ENCODE peak calls at places on chromosome 6, in ten cellular contexts. One of them, this sample, is unnamed.

GRCh38 chr6:90403489-90404381 is 107.1 kb upstream of the BACH2 start:
- DNase-seq in CD8-positive, alpha-beta T cell: no peak
- DNase-seq in brain microvascular endothelial cell: peak
- DNase-seq in epithelial cell of proximal tubule: no peak
- DNase-seq in foreskin fibroblast: peak
- DNase-seq in thyroid gland: no peak
- DNase-seq in BJ: peak
- DNase-seq in astrocyte of the spinal cord: peak
- DNase-seq in left ventricle myocardium inferior: peak
- DNase-seq in AG10803: peak
- DNase-seq in this sample: peak

GRCh38 chr6:125099211-125100017 is 54.2 kb upstream of the TPD52L1 start:
- DNase-seq in CD8-positive, alpha-beta T cell: no peak
- DNase-seq in brain microvascular endothelial cell: peak
- DNase-seq in epithelial cell of proximal tubule: no peak
- DNase-seq in foreskin fibroblast: peak
- DNase-seq in thyroid gland: peak
- DNase-seq in BJ: no peak
- DNase-seq in astrocyte of the spinal cord: peak
- DNase-seq in left ventricle myocardium inferior: peak
- DNase-seq in AG10803: peak
- DNase-seq in this sample: peak

GRCh38 chr6:91149914-91150674 is 563.2 kb upstream of the MAP3K7 start:
- DNase-seq in CD8-positive, alpha-beta T cell: no peak
- DNase-seq in brain microvascular endothelial cell: no peak
- DNase-seq in epithelial cell of proximal tubule: peak
- DNase-seq in foreskin fibroblast: no peak
- DNase-seq in thyroid gland: no peak
- DNase-seq in BJ: no peak
- DNase-seq in astrocyte of the spinal cord: peak
- DNase-seq in left ventricle myocardium inferior: no peak
- DNase-seq in AG10803: no peak
- DNase-seq in this sample: peak

GRCh38 chr6:133131621-133132020 is 109.5 kb upstream of the EYA4 start:
- DNase-seq in CD8-positive, alpha-beta T cell: no peak
- DNase-seq in brain microvascular endothelial cell: no peak
- DNase-seq in epithelial cell of proximal tubule: no peak
- DNase-seq in foreskin fibroblast: peak
- DNase-seq in thyroid gland: no peak
- DNase-seq in BJ: no peak
- DNase-seq in astrocyte of the spinal cord: no peak
- DNase-seq in left ventricle myocardium inferior: no peak
- DNase-seq in AG10803: no peak
- DNase-seq in this sample: no peak

GRCh38 chr6:4545929-4546328 is 230.3 kb upstream of the CDYL start:
- DNase-seq in CD8-positive, alpha-beta T cell: no peak
- DNase-seq in brain microvascular endothelial cell: no peak
- DNase-seq in epithelial cell of proximal tubule: no peak
- DNase-seq in foreskin fibroblast: no peak
- DNase-seq in thyroid gland: no peak
- DNase-seq in BJ: no peak
- DNase-seq in astrocyte of the spinal cord: no peak
- DNase-seq in left ventricle myocardium inferior: no peak
- DNase-seq in AG10803: no peak
- DNase-seq in this sample: no peak

GRCh38 chr6:157597461-157598312 is 216.7 kb downstream of the ZDHHC14 start:
- DNase-seq in CD8-positive, alpha-beta T cell: peak
- DNase-seq in brain microvascular endothelial cell: peak
- DNase-seq in epithelial cell of proximal tubule: no peak
- DNase-seq in foreskin fibroblast: peak
- DNase-seq in thyroid gland: peak
- DNase-seq in BJ: no peak
- DNase-seq in astrocyte of the spinal cord: peak
- DNase-seq in left ventricle myocardium inferior: peak
- DNase-seq in AG10803: peak
- DNase-seq in this sample: peak

GRCh38 chr6:80488190-80488589 is 381.7 kb downstream of the BCKDHB start:
- DNase-seq in CD8-positive, alpha-beta T cell: no peak
- DNase-seq in brain microvascular endothelial cell: no peak
- DNase-seq in epithelial cell of proximal tubule: no peak
- DNase-seq in foreskin fibroblast: no peak
- DNase-seq in thyroid gland: no peak
- DNase-seq in BJ: no peak
- DNase-seq in astrocyte of the spinal cord: no peak
- DNase-seq in left ventricle myocardium inferior: no peak
- DNase-seq in AG10803: no peak
- DNase-seq in this sample: no peak

GRCh38 chr6:2028457-2029038 is 216.9 kb downstream of the GMDS start:
- DNase-seq in CD8-positive, alpha-beta T cell: no peak
- DNase-seq in brain microvascular endothelial cell: no peak
- DNase-seq in epithelial cell of proximal tubule: no peak
- DNase-seq in foreskin fibroblast: no peak
- DNase-seq in thyroid gland: no peak
- DNase-seq in BJ: no peak
- DNase-seq in astrocyte of the spinal cord: no peak
- DNase-seq in left ventricle myocardium inferior: no peak
- DNase-seq in AG10803: peak
- DNase-seq in this sample: no peak

GRCh38 chr6:42448391-42448790 is 3.3 kb downstream of the TRERF1 start:
- DNase-seq in CD8-positive, alpha-beta T cell: no peak
- DNase-seq in brain microvascular endothelial cell: no peak
- DNase-seq in epithelial cell of proximal tubule: no peak
- DNase-seq in foreskin fibroblast: no peak
- DNase-seq in thyroid gland: no peak
- DNase-seq in BJ: no peak
- DNase-seq in astrocyte of the spinal cord: no peak
- DNase-seq in left ventricle myocardium inferior: no peak
- DNase-seq in AG10803: no peak
- DNase-seq in this sample: peak

GRCh38 chr6:6588924-6589696 is 590 bp downstream of the LY86 start:
- DNase-seq in CD8-positive, alpha-beta T cell: no peak
- DNase-seq in brain microvascular endothelial cell: no peak
- DNase-seq in epithelial cell of proximal tubule: no peak
- DNase-seq in foreskin fibroblast: no peak
- DNase-seq in thyroid gland: no peak
- DNase-seq in BJ: no peak
- DNase-seq in astrocyte of the spinal cord: no peak
- DNase-seq in left ventricle myocardium inferior: no peak
- DNase-seq in AG10803: no peak
- DNase-seq in this sample: no peak
- H3K4me3 ChIP-seq in CD8-positive, alpha-beta T cell: peak
- H3K4me3 ChIP-seq in brain microvascular endothelial cell: no peak
- H3K4me3 ChIP-seq in epithelial cell of proximal tubule: no peak
- H3K4me3 ChIP-seq in foreskin fibroblast: no peak
- H3K4me3 ChIP-seq in thyroid gland: no peak
- H3K4me3 ChIP-seq in BJ: no peak
- H3K4me3 ChIP-seq in astrocyte of the spinal cord: no peak
- H3K4me3 ChIP-seq in left ventricle myocardium inferior: peak
- H3K4me3 ChIP-seq in AG10803: no peak
- H3K4me3 ChIP-seq in this sample: no peak

DNA sequence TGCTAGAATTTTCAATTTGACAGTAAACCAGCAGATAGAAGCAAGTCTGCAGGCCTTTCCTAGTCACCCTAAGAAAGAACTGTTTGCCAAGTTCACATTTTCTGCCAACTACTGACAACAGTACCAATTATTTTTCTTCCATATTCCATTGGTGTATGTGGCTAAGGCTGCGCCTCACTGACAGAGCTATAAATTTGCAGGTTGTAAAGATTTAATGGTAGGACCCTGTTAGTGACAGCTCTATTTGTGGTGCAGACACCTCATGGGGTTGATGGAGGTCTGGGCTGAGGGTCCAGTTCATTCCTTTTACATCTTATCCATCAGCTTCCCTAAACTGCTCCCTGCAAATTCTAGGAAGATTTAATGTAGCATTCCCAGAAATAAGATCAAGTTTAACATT is 228.5 kb downstream of the FRK start:
- DNase-seq in CD8-positive, alpha-beta T cell: no peak
- DNase-seq in brain microvascular endothelial cell: no peak
- DNase-seq in epithelial cell of proximal tubule: no peak
- DNase-seq in foreskin fibroblast: no peak
- DNase-seq in thyroid gland: no peak
- DNase-seq in BJ: no peak
- DNase-seq in astrocyte of the spinal cord: no peak
- DNase-seq in left ventricle myocardium inferior: no peak
- DNase-seq in AG10803: no peak
- DNase-seq in this sample: no peak
- TF ChIP-seq CTCF in CD8-positive, alpha-beta T cell: no peak
- TF ChIP-seq CTCF in brain microvascular endothelial cell: no peak
- TF ChIP-seq CTCF in epithelial cell of proximal tubule: no peak
- TF ChIP-seq CTCF in foreskin fibroblast: no peak
- TF ChIP-seq CTCF in thyroid gland: no peak
- TF ChIP-seq CTCF in BJ: no peak
- TF ChIP-seq CTCF in astrocyte of the spinal cord: no peak
- TF ChIP-seq CTCF in left ventricle myocardium inferior: no peak
- TF ChIP-seq CTCF in AG10803: no peak
- TF ChIP-seq CTCF in this sample: no peak

GRCh38 chr6:136550330-136551071 is at the start of gene MAP7:
- DNase-seq in CD8-positive, alpha-beta T cell: peak
- DNase-seq in brain microvascular endothelial cell: no peak
- DNase-seq in epithelial cell of proximal tubule: no peak
- DNase-seq in foreskin fibroblast: peak
- DNase-seq in thyroid gland: peak
- DNase-seq in BJ: no peak
- DNase-seq in astrocyte of the spinal cord: no peak
- DNase-seq in left ventricle myocardium inferior: peak
- DNase-seq in AG10803: peak
- DNase-seq in this sample: peak

GRCh38 chr6:136549359-136550044 is 720 bp downstream of the MAP7 start:
- DNase-seq in CD8-positive, alpha-beta T cell: no peak
- DNase-seq in brain microvascular endothelial cell: no peak
- DNase-seq in epithelial cell of proximal tubule: no peak
- DNase-seq in foreskin fibroblast: peak
- DNase-seq in thyroid gland: peak
- DNase-seq in BJ: no peak
- DNase-seq in astrocyte of the spinal cord: no peak
- DNase-seq in left ventricle myocardium inferior: no peak
- DNase-seq in AG10803: no peak
- DNase-seq in this sample: no peak

GRCh38 chr6:136552054-136552453 is 1.8 kb upstream of the MAP7 start:
- DNase-seq in CD8-positive, alpha-beta T cell: no peak
- DNase-seq in brain microvascular endothelial cell: no peak
- DNase-seq in epithelial cell of proximal tubule: no peak
- DNase-seq in foreskin fibroblast: no peak
- DNase-seq in thyroid gland: no peak
- DNase-seq in BJ: no peak
- DNase-seq in astrocyte of the spinal cord: no peak
- DNase-seq in left ventricle myocardium inferior: no peak
- DNase-seq in AG10803: no peak
- DNase-seq in this sample: no peak

GRCh38 chr6:136550045-136550329 is 235 bp downstream of the MAP7 start:
- DNase-seq in CD8-positive, alpha-beta T cell: no peak
- DNase-seq in brain microvascular endothelial cell: no peak
- DNase-seq in epithelial cell of proximal tubule: no peak
- DNase-seq in foreskin fibroblast: peak
- DNase-seq in thyroid gland: no peak
- DNase-seq in BJ: no peak
- DNase-seq in astrocyte of the spinal cord: no peak
- DNase-seq in left ventricle myocardium inferior: peak
- DNase-seq in AG10803: no peak
- DNase-seq in this sample: no peak

GRCh38 chr6:136551103-136551502 is 881 bp upstream of the MAP7 start:
- DNase-seq in CD8-positive, alpha-beta T cell: no peak
- DNase-seq in brain microvascular endothelial cell: no peak
- DNase-seq in epithelial cell of proximal tubule: no peak
- DNase-seq in foreskin fibroblast: no peak
- DNase-seq in thyroid gland: peak
- DNase-seq in BJ: no peak
- DNase-seq in astrocyte of the spinal cord: no peak
- DNase-seq in left ventricle myocardium inferior: no peak
- DNase-seq in AG10803: no peak
- DNase-seq in this sample: peak
- H3K4me3 ChIP-seq in CD8-positive, alpha-beta T cell: no peak
- H3K4me3 ChIP-seq in brain microvascular endothelial cell: no peak
- H3K4me3 ChIP-seq in epithelial cell of proximal tubule: peak
- H3K4me3 ChIP-seq in foreskin fibroblast: peak
- H3K4me3 ChIP-seq in thyroid gland: peak
- H3K4me3 ChIP-seq in BJ: no peak
- H3K4me3 ChIP-seq in astrocyte of the spinal cord: no peak
- H3K4me3 ChIP-seq in left ventricle myocardium inferior: peak
- H3K4me3 ChIP-seq in AG10803: no peak
- H3K4me3 ChIP-seq in this sample: peak

DNA sequence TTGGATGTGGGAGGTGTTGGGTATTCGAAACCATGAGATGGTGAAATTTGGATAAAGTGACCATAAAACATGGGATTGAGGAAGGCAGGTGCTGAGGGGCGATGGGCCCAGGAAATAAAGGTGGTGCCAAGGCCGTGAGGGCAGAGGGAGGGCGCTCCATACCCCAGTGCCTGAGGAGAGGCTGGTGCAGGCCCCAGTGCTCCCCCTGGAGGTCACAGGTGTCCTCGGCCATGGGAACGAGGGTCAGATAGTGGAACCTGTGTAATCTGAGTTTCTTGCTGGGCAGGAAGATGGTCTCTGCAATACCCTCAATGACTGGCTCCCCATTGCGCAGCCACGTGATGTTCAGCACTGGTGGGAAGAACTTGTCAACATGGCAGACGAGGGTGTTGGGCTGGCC is 16.2 kb downstream of the HLA-DPB1 start:
- DNase-seq in CD8-positive, alpha-beta T cell: peak
- DNase-seq in brain microvascular endothelial cell: no peak
- DNase-seq in epithelial cell of proximal tubule: no peak
- DNase-seq in foreskin fibroblast: no peak
- DNase-seq in thyroid gland: peak
- DNase-seq in BJ: no peak
- DNase-seq in astrocyte of the spinal cord: no peak
- DNase-seq in left ventricle myocardium inferior: no peak
- DNase-seq in AG10803: no peak
- DNase-seq in this sample: peak
- TF ChIP-seq CTCF in CD8-positive, alpha-beta T cell: peak
- TF ChIP-seq CTCF in brain microvascular endothelial cell: peak
- TF ChIP-seq CTCF in epithelial cell of proximal tubule: peak
- TF ChIP-seq CTCF in foreskin fibroblast: peak
- TF ChIP-seq CTCF in thyroid gland: peak
- TF ChIP-seq CTCF in BJ: peak
- TF ChIP-seq CTCF in astrocyte of the spinal cord: peak
- TF ChIP-seq CTCF in left ventricle myocardium inferior: peak
- TF ChIP-seq CTCF in AG10803: peak
- TF ChIP-seq CTCF in this sample: peak

This sample was measured in fibroblast of villous mesenchyme.